ENCODE peak calls at places on chromosomes 1 and 21, in five cellular contexts. One of them, this sample, is unnamed.

GRCh38 chr21:44758781-44759627 is 42.6 kb downstream of the UBE2G2 start:
- DNase-seq in psoas muscle: no peak
- DNase-seq in pancreas: no peak
- DNase-seq in CD8-positive, alpha-beta T cell: no peak
- DNase-seq in stomach: peak
- DNase-seq in this sample: no peak

GRCh38 chr1:15550573-15550972 is 23.9 kb downstream of the DNAJC16 start:
- DNase-seq in psoas muscle: no peak
- DNase-seq in pancreas: no peak
- DNase-seq in CD8-positive, alpha-beta T cell: no peak
- DNase-seq in stomach: no peak
- DNase-seq in this sample: no peak

GRCh38 chr21:16037386-16037785 is 307.6 kb downstream of the USP25 start:
- DNase-seq in psoas muscle: no peak
- DNase-seq in pancreas: no peak
- DNase-seq in CD8-positive, alpha-beta T cell: no peak
- DNase-seq in stomach: no peak
- DNase-seq in this sample: no peak

GRCh38 chr1:10973552-10973951 is 38.9 kb upstream of the TARDBP start:
- DNase-seq in psoas muscle: peak
- DNase-seq in pancreas: no peak
- DNase-seq in CD8-positive, alpha-beta T cell: no peak
- DNase-seq in stomach: peak
- DNase-seq in this sample: no peak

GRCh38 chr1:10734900-10735602 is 61.4 kb downstream of the CASZ1 start:
- DNase-seq in psoas muscle: no peak
- DNase-seq in pancreas: no peak
- DNase-seq in CD8-positive, alpha-beta T cell: no peak
- DNase-seq in stomach: no peak
- DNase-seq in this sample: no peak

GRCh38 chr1:211902624-211903291 is 72.2 kb upstream of the LPGAT1 start:
- DNase-seq in psoas muscle: no peak
- DNase-seq in pancreas: no peak
- DNase-seq in CD8-positive, alpha-beta T cell: no peak
- DNase-seq in stomach: no peak
- DNase-seq in this sample: no peak

GRCh38 chr1:205598841-205599666 is 32.8 kb downstream of the ELK4 start:
- DNase-seq in psoas muscle: peak
- DNase-seq in pancreas: no peak
- DNase-seq in CD8-positive, alpha-beta T cell: no peak
- DNase-seq in stomach: peak
- DNase-seq in this sample: peak

GRCh38 chr1:230753586-230754251 is 6.5 kb downstream of the CAPN9 start:
- DNase-seq in psoas muscle: no peak
- DNase-seq in pancreas: peak
- DNase-seq in CD8-positive, alpha-beta T cell: no peak
- DNase-seq in stomach: peak
- DNase-seq in this sample: no peak

GRCh38 chr1:25737151-25737550 is 62.8 kb upstream of the SELENON start:
- DNase-seq in psoas muscle: peak
- DNase-seq in pancreas: peak
- DNase-seq in CD8-positive, alpha-beta T cell: no peak
- DNase-seq in stomach: no peak
- DNase-seq in this sample: no peak

GRCh38 chr1:181083842-181084605 is 4.5 kb upstream of the IER5 start:
- DNase-seq in psoas muscle: peak
- DNase-seq in pancreas: no peak
- DNase-seq in CD8-positive, alpha-beta T cell: peak
- DNase-seq in stomach: peak
- DNase-seq in this sample: no peak

GRCh38 chr1:167681024-167681423 is 40.8 kb upstream of the MPZL1 start:
- DNase-seq in psoas muscle: no peak
- DNase-seq in pancreas: no peak
- DNase-seq in CD8-positive, alpha-beta T cell: no peak
- DNase-seq in stomach: no peak
- DNase-seq in this sample: no peak

GRCh38 chr1:198655464-198656121 is 16.8 kb downstream of the PTPRC start:
- DNase-seq in psoas muscle: no peak
- DNase-seq in pancreas: no peak
- DNase-seq in CD8-positive, alpha-beta T cell: no peak
- DNase-seq in stomach: no peak
- DNase-seq in this sample: no peak

GRCh38 chr1:245085508-245086095 is 69.2 kb upstream of the KIF26B start:
- DNase-seq in psoas muscle: no peak
- DNase-seq in pancreas: no peak
- DNase-seq in CD8-positive, alpha-beta T cell: no peak
- DNase-seq in stomach: no peak
- DNase-seq in this sample: no peak

GRCh38 chr1:167137285-167138192 is 43.7 kb downstream of the STYXL2 start:
- DNase-seq in psoas muscle: no peak
- DNase-seq in pancreas: no peak
- DNase-seq in CD8-positive, alpha-beta T cell: no peak
- DNase-seq in stomach: no peak
- DNase-seq in this sample: no peak

GRCh38 chr21:37915516-37915915 is 741 bp downstream of the KCNJ6 start:
- DNase-seq in psoas muscle: no peak
- DNase-seq in pancreas: no peak
- DNase-seq in CD8-positive, alpha-beta T cell: no peak
- DNase-seq in stomach: no peak
- DNase-seq in this sample: no peak

GRCh38 chr1:7614576-7615074 is 156.5 kb upstream of the VAMP3 start:
- DNase-seq in psoas muscle: no peak
- DNase-seq in pancreas: no peak
- DNase-seq in CD8-positive, alpha-beta T cell: no peak
- DNase-seq in stomach: no peak
- DNase-seq in this sample: no peak

DNA sequence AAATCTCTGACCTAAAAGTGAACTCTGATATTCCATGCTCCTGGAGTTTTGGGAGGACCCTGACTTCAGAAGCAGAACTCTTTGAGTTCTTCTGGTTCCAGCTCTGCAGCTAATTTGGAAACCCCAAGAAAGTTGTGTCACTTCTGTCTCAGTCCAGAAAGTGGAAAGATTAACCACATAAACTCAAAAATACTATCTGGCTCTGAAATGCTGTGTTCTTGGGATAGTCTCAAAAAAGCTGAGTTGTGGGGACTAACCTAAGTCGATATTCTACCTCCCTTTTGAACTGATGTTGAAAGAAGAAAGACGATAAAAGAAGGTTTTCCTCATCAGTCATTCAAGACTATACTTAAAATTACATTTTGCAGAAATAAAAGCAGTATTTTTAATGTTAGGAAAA is 59.8 kb downstream of the ITPKB start:
- DNase-seq in psoas muscle: no peak
- DNase-seq in pancreas: no peak
- DNase-seq in CD8-positive, alpha-beta T cell: no peak
- DNase-seq in stomach: no peak
- DNase-seq in this sample: no peak
- H3K4me3 ChIP-seq in psoas muscle: peak
- H3K4me3 ChIP-seq in pancreas: peak
- H3K4me3 ChIP-seq in CD8-positive, alpha-beta T cell: no peak
- H3K4me3 ChIP-seq in stomach: peak
- H3K4me3 ChIP-seq in this sample: no peak

GRCh38 chr1:178693368-178693767 is 31.7 kb upstream of the RALGPS2 start:
- DNase-seq in psoas muscle: no peak
- DNase-seq in pancreas: no peak
- DNase-seq in CD8-positive, alpha-beta T cell: no peak
- DNase-seq in stomach: no peak
- DNase-seq in this sample: no peak
- TF ChIP-seq CTCF in psoas muscle: no peak
- TF ChIP-seq CTCF in pancreas: no peak
- TF ChIP-seq CTCF in CD8-positive, alpha-beta T cell: no peak
- TF ChIP-seq CTCF in stomach: no peak
- TF ChIP-seq CTCF in this sample: no peak

DNA sequence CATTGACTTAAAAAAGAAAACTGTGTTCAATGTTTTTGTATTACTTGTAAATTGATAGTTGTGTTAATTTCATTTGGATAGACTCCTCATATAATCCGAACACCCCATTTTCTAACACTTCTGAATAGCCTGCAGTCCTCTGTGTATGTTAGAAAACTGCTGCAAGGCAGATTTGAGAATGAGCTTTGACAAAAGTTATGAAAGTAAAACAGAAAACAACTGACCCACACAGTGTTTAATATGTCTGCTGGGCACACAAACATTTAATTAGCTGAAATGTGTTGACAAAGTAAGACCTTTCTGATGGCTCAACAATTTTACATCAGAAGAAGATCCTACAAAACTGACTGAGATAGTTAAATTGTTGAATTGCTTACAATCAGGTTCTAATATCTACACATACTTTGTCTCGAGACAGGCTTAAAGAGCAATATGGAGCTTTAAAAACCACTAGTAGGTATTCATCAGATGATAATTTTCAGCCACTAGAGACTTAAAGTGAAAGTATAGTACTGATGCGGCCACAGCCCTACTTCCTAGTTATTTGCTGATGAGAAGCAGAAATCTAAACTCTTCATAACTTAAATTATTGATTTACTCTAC is 40.0 kb upstream of the PRMT6 start:
- DNase-seq in psoas muscle: no peak
- DNase-seq in pancreas: no peak
- DNase-seq in CD8-positive, alpha-beta T cell: no peak
- DNase-seq in stomach: no peak
- DNase-seq in this sample: no peak
- H3K4me3 ChIP-seq in psoas muscle: no peak
- H3K4me3 ChIP-seq in pancreas: no peak
- H3K4me3 ChIP-seq in CD8-positive, alpha-beta T cell: no peak
- H3K4me3 ChIP-seq in stomach: no peak
- H3K4me3 ChIP-seq in this sample: no peak

GRCh38 chr1:162397039-162397448 is 14.9 kb downstream of the SH2D1B start:
- DNase-seq in psoas muscle: no peak
- DNase-seq in pancreas: no peak
- DNase-seq in CD8-positive, alpha-beta T cell: no peak
- DNase-seq in stomach: no peak
- DNase-seq in this sample: no peak
- TF ChIP-seq CTCF in psoas muscle: no peak
- TF ChIP-seq CTCF in pancreas: no peak
- TF ChIP-seq CTCF in CD8-positive, alpha-beta T cell: no peak
- TF ChIP-seq CTCF in stomach: no peak
- TF ChIP-seq CTCF in this sample: no peak

GRCh38 chr1:67689267-67690017 is 4.4 kb downstream of the GADD45A start:
- DNase-seq in psoas muscle: no peak
- DNase-seq in pancreas: no peak
- DNase-seq in CD8-positive, alpha-beta T cell: no peak
- DNase-seq in stomach: no peak
- DNase-seq in this sample: no peak
- H3K4me3 ChIP-seq in psoas muscle: no peak
- H3K4me3 ChIP-seq in pancreas: no peak
- H3K4me3 ChIP-seq in CD8-positive, alpha-beta T cell: no peak
- H3K4me3 ChIP-seq in stomach: no peak
- H3K4me3 ChIP-seq in this sample: no peak

DNA sequence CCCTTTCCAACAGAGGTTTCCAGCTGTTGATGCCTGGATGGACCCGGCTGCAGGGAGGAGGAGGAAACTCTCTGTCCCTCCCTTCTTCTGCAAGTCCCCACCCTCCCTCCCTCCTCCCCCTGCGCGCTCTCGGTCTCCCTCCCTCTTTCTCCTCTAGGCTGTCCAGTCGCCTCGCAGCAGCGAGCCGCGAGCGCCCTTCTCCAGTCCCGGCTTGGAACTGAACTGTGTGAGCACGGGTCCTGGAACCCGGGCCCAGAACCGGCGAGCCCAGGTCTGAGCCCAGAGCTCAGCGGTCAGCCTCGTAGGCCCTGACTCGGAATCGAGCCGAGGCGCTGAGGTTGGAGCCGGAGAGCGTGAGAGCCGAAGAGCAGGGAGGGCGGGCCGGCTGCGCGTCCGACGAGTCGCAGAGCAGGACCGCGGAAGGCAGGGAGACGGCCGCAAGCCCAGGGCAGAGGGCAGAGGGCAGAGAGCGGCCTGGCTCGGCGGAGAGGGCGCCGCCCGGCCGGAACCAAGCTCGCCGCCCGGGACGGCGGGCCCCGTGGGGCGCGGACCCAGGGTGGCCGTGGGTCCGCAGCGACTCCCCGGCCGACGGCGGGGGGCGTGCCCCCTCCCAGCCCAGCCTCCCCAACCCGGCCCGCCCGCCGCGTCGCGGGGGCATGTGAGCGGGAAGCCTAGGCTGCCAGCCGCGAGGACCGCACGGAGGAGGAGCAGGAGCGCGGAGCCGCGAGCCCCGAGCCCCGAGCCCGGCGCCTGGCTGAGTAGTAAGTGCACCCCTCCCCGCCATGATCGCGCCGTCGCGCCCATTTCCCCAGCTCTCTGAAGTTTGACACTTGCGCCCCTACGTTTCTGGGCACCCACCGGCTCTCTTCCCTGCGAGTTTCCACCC is at the start of gene SOX13:
- DNase-seq in psoas muscle: peak
- DNase-seq in pancreas: peak
- DNase-seq in CD8-positive, alpha-beta T cell: no peak
- DNase-seq in stomach: peak
- DNase-seq in this sample: peak
- TF ChIP-seq CTCF in psoas muscle: no peak
- TF ChIP-seq CTCF in pancreas: no peak
- TF ChIP-seq CTCF in CD8-positive, alpha-beta T cell: no peak
- TF ChIP-seq CTCF in stomach: no peak
- TF ChIP-seq CTCF in this sample: peak

GRCh38 chr21:33071878-33072306 is 2.0 kb downstream of the OLIG1 start:
- DNase-seq in psoas muscle: no peak
- DNase-seq in pancreas: no peak
- DNase-seq in CD8-positive, alpha-beta T cell: no peak
- DNase-seq in stomach: no peak
- DNase-seq in this sample: no peak
- H3K4me3 ChIP-seq in psoas muscle: peak
- H3K4me3 ChIP-seq in pancreas: no peak
- H3K4me3 ChIP-seq in CD8-positive, alpha-beta T cell: peak
- H3K4me3 ChIP-seq in stomach: peak
- H3K4me3 ChIP-seq in this sample: no peak

GRCh38 chr21:41411449-41412089 is 14.5 kb upstream of the MX1 start:
- DNase-seq in psoas muscle: no peak
- DNase-seq in pancreas: peak
- DNase-seq in CD8-positive, alpha-beta T cell: no peak
- DNase-seq in stomach: peak
- DNase-seq in this sample: no peak
- TF ChIP-seq CTCF in psoas muscle: peak
- TF ChIP-seq CTCF in pancreas: no peak
- TF ChIP-seq CTCF in CD8-positive, alpha-beta T cell: no peak
- TF ChIP-seq CTCF in stomach: no peak
- TF ChIP-seq CTCF in this sample: no peak

GRCh38 chr21:32314806-32315205 is 16.2 kb downstream of the MRAP start:
- DNase-seq in psoas muscle: no peak
- DNase-seq in pancreas: no peak
- DNase-seq in CD8-positive, alpha-beta T cell: no peak
- DNase-seq in stomach: no peak
- DNase-seq in this sample: no peak

GRCh38 chr21:32315511-32316362 is 17.1 kb downstream of the MRAP start:
- DNase-seq in psoas muscle: no peak
- DNase-seq in pancreas: no peak
- DNase-seq in CD8-positive, alpha-beta T cell: no peak
- DNase-seq in stomach: no peak
- DNase-seq in this sample: no peak

GRCh38 chr21:32312321-32312720 is 13.7 kb downstream of the MRAP start:
- DNase-seq in psoas muscle: no peak
- DNase-seq in pancreas: no peak
- DNase-seq in CD8-positive, alpha-beta T cell: no peak
- DNase-seq in stomach: no peak
- DNase-seq in this sample: no peak

GRCh38 chr21:32311621-32312020 is 13.0 kb downstream of the MRAP start:
- DNase-seq in psoas muscle: no peak
- DNase-seq in pancreas: no peak
- DNase-seq in CD8-positive, alpha-beta T cell: no peak
- DNase-seq in stomach: no peak
- DNase-seq in this sample: no peak

GRCh38 chr21:32312976-32313375 is 14.3 kb downstream of the MRAP start:
- DNase-seq in psoas muscle: no peak
- DNase-seq in pancreas: no peak
- DNase-seq in CD8-positive, alpha-beta T cell: no peak
- DNase-seq in stomach: no peak
- DNase-seq in this sample: no peak
- H3K4me3 ChIP-seq in psoas muscle: no peak
- H3K4me3 ChIP-seq in pancreas: no peak
- H3K4me3 ChIP-seq in CD8-positive, alpha-beta T cell: no peak
- H3K4me3 ChIP-seq in stomach: no peak
- H3K4me3 ChIP-seq in this sample: no peak

This sample was measured in LNCaP clone FGC.